ENCODE peak calls at places on chromosomes 7 and 10, in ten cellular contexts. One of them, this sample, is unnamed.

GRCh38 chr10:7541137-7542087 is 125.4 kb downstream of the ITIH5 start:
- DNase-seq in CD4-positive, alpha-beta T cell: no peak
- DNase-seq in fibroblast of pulmonary artery: peak; percentile 45
- DNase-seq in lower lobe of right lung: peak; percentile 54
- DNase-seq in WTC11: peak; percentile 59
- DNase-seq in heart right ventricle: peak; percentile 62
- DNase-seq in AG10803: peak; percentile 53
- DNase-seq in GM13977: no peak
- DNase-seq in foreskin keratinocyte: no peak
- DNase-seq in coronary artery: peak; percentile 82
- DNase-seq in this sample: no peak

GRCh38 chr7:27066148-27066547 is 29.7 kb downstream of the HOXA1 start:
- DNase-seq in WTC11: no peak
- DNase-seq in fibroblast of pulmonary artery: peak; percentile 36
- DNase-seq in heart right ventricle: no peak
- DNase-seq in CD4-positive, alpha-beta T cell: no peak
- DNase-seq in AG10803: peak; percentile 67
- DNase-seq in foreskin keratinocyte: peak; percentile 76
- DNase-seq in coronary artery: no peak
- DNase-seq in GM13977: no peak
- DNase-seq in lower lobe of right lung: no peak
- DNase-seq in this sample: no peak

GRCh38 chr7:12731214-12731656 is 43.8 kb downstream of the ARL4A start:
- DNase-seq in lower lobe of right lung: no peak
- DNase-seq in CD4-positive, alpha-beta T cell: peak; percentile 4
- DNase-seq in foreskin keratinocyte: peak; percentile 59
- DNase-seq in GM13977: no peak
- DNase-seq in coronary artery: no peak
- DNase-seq in heart right ventricle: no peak
- DNase-seq in AG10803: peak; percentile 31
- DNase-seq in fibroblast of pulmonary artery: peak; percentile 70
- DNase-seq in WTC11: no peak
- DNase-seq in this sample: peak; percentile 59

GRCh38 chr10:72096115-72097000 is 8.0 kb upstream of the SPOCK2 start:
- DNase-seq in WTC11: no peak
- DNase-seq in AG10803: no peak
- DNase-seq in foreskin keratinocyte: no peak
- DNase-seq in lower lobe of right lung: no peak
- DNase-seq in CD4-positive, alpha-beta T cell: no peak
- DNase-seq in heart right ventricle: no peak
- DNase-seq in fibroblast of pulmonary artery: peak; percentile 62
- DNase-seq in GM13977: no peak
- DNase-seq in coronary artery: no peak
- DNase-seq in this sample: no peak

GRCh38 chr10:133164816-133165555 is 5.0 kb downstream of the KNDC1 start:
- DNase-seq in GM13977: no peak
- DNase-seq in coronary artery: no peak
- DNase-seq in AG10803: no peak
- DNase-seq in foreskin keratinocyte: no peak
- DNase-seq in CD4-positive, alpha-beta T cell: no peak
- DNase-seq in lower lobe of right lung: peak; percentile 35
- DNase-seq in WTC11: no peak
- DNase-seq in fibroblast of pulmonary artery: no peak
- DNase-seq in heart right ventricle: no peak
- DNase-seq in this sample: no peak

GRCh38 chr10:114879093-114879492 is 57.5 kb downstream of the FHIP2A start:
- DNase-seq in fibroblast of pulmonary artery: peak; percentile 45
- DNase-seq in lower lobe of right lung: no peak
- DNase-seq in WTC11: no peak
- DNase-seq in heart right ventricle: no peak
- DNase-seq in coronary artery: no peak
- DNase-seq in CD4-positive, alpha-beta T cell: no peak
- DNase-seq in GM13977: no peak
- DNase-seq in AG10803: peak; percentile 30
- DNase-seq in foreskin keratinocyte: no peak
- DNase-seq in this sample: peak; percentile 19

GRCh38 chr7:143416565-143417149 is 8.0 kb upstream of the EPHA1 start:
- DNase-seq in heart right ventricle: no peak
- DNase-seq in AG10803: peak; percentile 45
- DNase-seq in WTC11: no peak
- DNase-seq in coronary artery: no peak
- DNase-seq in fibroblast of pulmonary artery: peak; percentile 68
- DNase-seq in foreskin keratinocyte: no peak
- DNase-seq in lower lobe of right lung: no peak
- DNase-seq in CD4-positive, alpha-beta T cell: no peak
- DNase-seq in GM13977: peak; percentile 80
- DNase-seq in this sample: peak; percentile 75

GRCh38 chr7:107528461-107528860 is 35.3 kb downstream of the COG5 start:
- DNase-seq in GM13977: no peak
- DNase-seq in CD4-positive, alpha-beta T cell: no peak
- DNase-seq in WTC11: no peak
- DNase-seq in foreskin keratinocyte: peak; percentile 37
- DNase-seq in fibroblast of pulmonary artery: peak; percentile 68
- DNase-seq in lower lobe of right lung: no peak
- DNase-seq in heart right ventricle: no peak
- DNase-seq in AG10803: peak; percentile 73
- DNase-seq in coronary artery: no peak
- DNase-seq in this sample: peak; percentile 8

DNA sequence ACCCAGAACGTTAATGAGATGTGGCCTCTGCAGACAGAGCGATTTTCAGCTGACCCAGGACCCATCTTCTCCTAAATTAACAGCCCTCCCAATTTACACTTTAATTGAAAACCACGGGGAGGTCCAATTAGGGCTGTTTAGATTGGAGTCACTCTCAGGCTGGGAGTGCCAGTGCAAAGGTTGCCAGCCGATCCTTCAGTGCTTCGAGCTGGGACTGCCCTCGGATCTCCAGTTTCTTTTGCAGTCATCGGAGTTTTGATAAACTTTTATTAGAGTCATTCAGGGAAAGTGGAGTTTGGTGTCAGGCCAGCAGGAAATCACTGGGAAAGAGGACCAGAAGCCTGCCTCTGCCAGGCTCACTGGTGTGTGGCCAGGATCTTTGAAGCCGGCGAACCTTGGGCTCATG is 108.0 kb downstream of the DOCK1 start:
- DNase-seq in fibroblast of pulmonary artery: no peak
- DNase-seq in WTC11: no peak
- DNase-seq in lower lobe of right lung: no peak
- DNase-seq in CD4-positive, alpha-beta T cell: no peak
- DNase-seq in coronary artery: no peak
- DNase-seq in GM13977: no peak
- DNase-seq in AG10803: no peak
- DNase-seq in heart right ventricle: no peak
- DNase-seq in foreskin keratinocyte: no peak
- DNase-seq in this sample: no peak
- TF ChIP-seq CTCF in fibroblast of pulmonary artery: no peak
- TF ChIP-seq CTCF in WTC11: no peak
- TF ChIP-seq CTCF in lower lobe of right lung: no peak
- TF ChIP-seq CTCF in CD4-positive, alpha-beta T cell: no peak
- TF ChIP-seq CTCF in coronary artery: no peak
- TF ChIP-seq CTCF in GM13977: no peak
- TF ChIP-seq CTCF in AG10803: no peak
- TF ChIP-seq CTCF in heart right ventricle: no peak
- TF ChIP-seq CTCF in foreskin keratinocyte: no peak
- TF ChIP-seq CTCF in this sample: no peak

DNA sequence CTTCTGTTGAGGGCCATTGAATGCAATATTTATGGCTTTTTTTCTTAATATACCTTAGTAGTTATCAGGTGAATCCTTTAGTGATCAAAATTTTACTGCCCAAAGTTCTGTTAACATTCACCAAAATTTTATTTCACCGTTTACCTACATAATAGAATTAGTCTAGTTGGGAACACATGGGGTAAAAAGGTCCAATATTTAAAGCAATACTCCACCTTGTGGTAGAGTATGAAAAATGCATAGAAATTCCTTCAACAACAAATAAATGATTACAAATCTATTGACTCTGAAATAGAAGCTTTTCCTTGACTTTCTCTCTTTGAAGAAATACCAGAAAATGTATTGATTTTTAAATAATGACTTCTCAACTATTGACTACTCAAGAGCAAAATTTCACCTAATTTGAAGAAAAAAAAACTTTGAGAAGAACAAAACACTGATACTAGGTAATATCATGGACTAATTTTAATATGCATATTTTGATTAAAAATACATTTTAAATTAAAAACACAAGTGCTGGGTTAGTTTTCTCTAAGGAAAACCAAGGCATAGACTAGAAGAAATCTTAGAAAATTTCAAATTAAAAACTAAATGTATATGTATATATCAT is 43.3 kb downstream of the POLR1F start:
- DNase-seq in heart right ventricle: no peak
- DNase-seq in lower lobe of right lung: no peak
- DNase-seq in fibroblast of pulmonary artery: peak; percentile 58
- DNase-seq in AG10803: peak; percentile 39
- DNase-seq in CD4-positive, alpha-beta T cell: no peak
- DNase-seq in coronary artery: no peak
- DNase-seq in WTC11: no peak
- DNase-seq in GM13977: peak; percentile 19
- DNase-seq in foreskin keratinocyte: no peak
- DNase-seq in this sample: peak; percentile 51
- TF ChIP-seq CTCF in heart right ventricle: peak; percentile 68
- TF ChIP-seq CTCF in lower lobe of right lung: peak; percentile 59
- TF ChIP-seq CTCF in fibroblast of pulmonary artery: peak; percentile 63
- TF ChIP-seq CTCF in AG10803: peak; percentile 71
- TF ChIP-seq CTCF in CD4-positive, alpha-beta T cell: peak; percentile 72
- TF ChIP-seq CTCF in coronary artery: no peak
- TF ChIP-seq CTCF in WTC11: peak; percentile 47
- TF ChIP-seq CTCF in GM13977: peak; percentile 64
- TF ChIP-seq CTCF in foreskin keratinocyte: peak; percentile 78
- TF ChIP-seq CTCF in this sample: peak; percentile 48

DNA sequence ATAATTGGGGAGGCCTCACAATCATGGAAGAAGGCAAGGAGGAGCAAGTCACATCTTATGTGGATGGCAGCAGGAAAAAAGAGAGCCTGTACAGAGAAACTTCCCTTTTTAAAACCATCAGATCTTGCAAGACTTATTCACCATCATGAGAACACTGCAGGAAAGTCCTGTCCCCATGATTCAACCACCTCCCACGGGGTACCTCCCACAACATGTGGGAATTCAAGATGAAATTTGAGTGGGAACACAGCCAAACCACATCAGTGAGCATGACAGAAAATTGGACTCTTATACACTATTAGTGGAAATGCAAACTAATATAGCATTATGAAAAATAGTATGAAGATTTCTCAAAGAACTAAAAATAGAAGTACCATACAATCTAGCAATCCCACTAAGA is 271.2 kb downstream of the MAGI2 start:
- DNase-seq in AG10803: peak; percentile 47
- DNase-seq in foreskin keratinocyte: peak; percentile 42
- DNase-seq in CD4-positive, alpha-beta T cell: no peak
- DNase-seq in coronary artery: no peak
- DNase-seq in fibroblast of pulmonary artery: peak; percentile 89
- DNase-seq in WTC11: no peak
- DNase-seq in heart right ventricle: no peak
- DNase-seq in GM13977: no peak
- DNase-seq in lower lobe of right lung: no peak
- DNase-seq in this sample: peak; percentile 22
- TF ChIP-seq CTCF in AG10803: no peak
- TF ChIP-seq CTCF in foreskin keratinocyte: no peak
- TF ChIP-seq CTCF in CD4-positive, alpha-beta T cell: no peak
- TF ChIP-seq CTCF in coronary artery: no peak
- TF ChIP-seq CTCF in fibroblast of pulmonary artery: no peak
- TF ChIP-seq CTCF in WTC11: no peak
- TF ChIP-seq CTCF in heart right ventricle: no peak
- TF ChIP-seq CTCF in GM13977: no peak
- TF ChIP-seq CTCF in lower lobe of right lung: no peak
- TF ChIP-seq CTCF in this sample: no peak

DNA sequence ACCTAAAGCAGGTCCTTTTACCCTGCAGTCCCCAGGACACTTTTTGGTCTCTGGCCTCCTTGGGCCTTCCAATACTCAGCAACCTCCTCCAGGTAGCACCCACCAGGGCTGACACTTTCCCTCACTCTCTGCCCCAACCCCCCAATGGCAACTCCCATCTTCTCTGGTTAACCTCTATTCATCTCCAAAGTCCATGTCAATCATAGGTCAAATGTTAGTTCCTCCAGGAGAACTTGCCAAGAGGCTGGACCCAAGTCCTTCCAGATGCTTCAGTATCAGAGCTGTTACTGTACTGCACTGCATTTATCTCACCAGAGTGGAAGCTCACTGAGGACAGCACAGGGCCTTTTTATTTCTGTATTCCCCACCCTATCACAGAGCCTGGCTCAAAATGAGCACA is 295.0 kb upstream of the KLF14 start:
- DNase-seq in WTC11: no peak
- DNase-seq in coronary artery: no peak
- DNase-seq in foreskin keratinocyte: no peak
- DNase-seq in heart right ventricle: no peak
- DNase-seq in AG10803: no peak
- DNase-seq in lower lobe of right lung: no peak
- DNase-seq in GM13977: no peak
- DNase-seq in CD4-positive, alpha-beta T cell: no peak
- DNase-seq in fibroblast of pulmonary artery: no peak
- DNase-seq in this sample: no peak
- TF ChIP-seq CTCF in WTC11: no peak
- TF ChIP-seq CTCF in coronary artery: no peak
- TF ChIP-seq CTCF in foreskin keratinocyte: no peak
- TF ChIP-seq CTCF in heart right ventricle: no peak
- TF ChIP-seq CTCF in AG10803: no peak
- TF ChIP-seq CTCF in lower lobe of right lung: no peak
- TF ChIP-seq CTCF in GM13977: no peak
- TF ChIP-seq CTCF in CD4-positive, alpha-beta T cell: no peak
- TF ChIP-seq CTCF in fibroblast of pulmonary artery: no peak
- TF ChIP-seq CTCF in this sample: no peak

GRCh38 chr10:119030421-119031250 is 1.1 kb downstream of the NANOS1 start:
- DNase-seq in heart right ventricle: peak; percentile 49
- DNase-seq in coronary artery: no peak
- DNase-seq in AG10803: peak; percentile 34
- DNase-seq in fibroblast of pulmonary artery: peak; percentile 49
- DNase-seq in GM13977: peak; percentile 82
- DNase-seq in lower lobe of right lung: peak; percentile 66
- DNase-seq in foreskin keratinocyte: no peak
- DNase-seq in CD4-positive, alpha-beta T cell: peak; percentile 30
- DNase-seq in WTC11: peak; percentile 68
- DNase-seq in this sample: peak; percentile 60
- TF ChIP-seq CTCF in heart right ventricle: no peak
- TF ChIP-seq CTCF in coronary artery: no peak
- TF ChIP-seq CTCF in AG10803: no peak
- TF ChIP-seq CTCF in fibroblast of pulmonary artery: no peak
- TF ChIP-seq CTCF in GM13977: peak; percentile 18
- TF ChIP-seq CTCF in lower lobe of right lung: peak; percentile 14
- TF ChIP-seq CTCF in foreskin keratinocyte: no peak
- TF ChIP-seq CTCF in CD4-positive, alpha-beta T cell: no peak
- TF ChIP-seq CTCF in WTC11: no peak
- TF ChIP-seq CTCF in this sample: no peak

This sample was measured in MCF 10A.